ENCODE peak calls at places on chromosomes 2 and 18, in six cellular contexts. One of them, this sample, is unnamed.

GRCh38 chr2:199693861-199694260 is 157.1 kb downstream of the FTCDNL1 start:
- DNase-seq in A549: no peak
- DNase-seq in body of pancreas: no peak
- DNase-seq in left ventricle myocardium inferior: no peak
- DNase-seq in aorta: no peak
- DNase-seq in psoas muscle: no peak
- DNase-seq in this sample: no peak

GRCh38 chr2:213057977-213058376 is 93.4 kb downstream of the IKZF2 start:
- DNase-seq in psoas muscle: no peak
- DNase-seq in body of pancreas: no peak
- DNase-seq in left ventricle myocardium inferior: no peak
- DNase-seq in aorta: no peak
- DNase-seq in A549: no peak
- DNase-seq in this sample: no peak

GRCh38 chr2:109435866-109436634 is 177.7 kb downstream of the SEPTIN10 start:
- DNase-seq in left ventricle myocardium inferior: peak; percentile 64
- DNase-seq in psoas muscle: peak; percentile 95
- DNase-seq in A549: no peak
- DNase-seq in body of pancreas: no peak
- DNase-seq in aorta: peak; percentile 93
- DNase-seq in this sample: peak; percentile 56

GRCh38 chr2:239829326-239829725 is 195.8 kb downstream of the NDUFA10 start:
- DNase-seq in aorta: peak; percentile 65
- DNase-seq in A549: no peak
- DNase-seq in left ventricle myocardium inferior: no peak
- DNase-seq in body of pancreas: no peak
- DNase-seq in psoas muscle: no peak
- DNase-seq in this sample: peak; percentile 18

GRCh38 chr2:191758420-191759199 is 80.7 kb downstream of the NABP1 start:
- DNase-seq in body of pancreas: peak; percentile 43
- DNase-seq in psoas muscle: no peak
- DNase-seq in A549: peak; percentile 77
- DNase-seq in left ventricle myocardium inferior: no peak
- DNase-seq in aorta: peak; percentile 42
- DNase-seq in this sample: no peak

GRCh38 chr2:194060269-194060668 is 1596.8 kb upstream of the SLC39A10 start:
- DNase-seq in left ventricle myocardium inferior: no peak
- DNase-seq in body of pancreas: no peak
- DNase-seq in aorta: no peak
- DNase-seq in A549: no peak
- DNase-seq in psoas muscle: no peak
- DNase-seq in this sample: no peak

GRCh38 chr18:63148449-63149199 is 170.9 kb downstream of the BCL2 start:
- DNase-seq in body of pancreas: peak; percentile 40
- DNase-seq in aorta: no peak
- DNase-seq in A549: no peak
- DNase-seq in psoas muscle: peak; percentile 64
- DNase-seq in left ventricle myocardium inferior: no peak
- DNase-seq in this sample: no peak

GRCh38 chr18:74351354-74351753 is 35.7 kb downstream of the C18orf63 start:
- DNase-seq in body of pancreas: no peak
- DNase-seq in left ventricle myocardium inferior: no peak
- DNase-seq in psoas muscle: no peak
- DNase-seq in aorta: no peak
- DNase-seq in A549: no peak
- DNase-seq in this sample: no peak

GRCh38 chr2:224882291-224883171 is 159.7 kb downstream of the DOCK10 start:
- DNase-seq in left ventricle myocardium inferior: no peak
- DNase-seq in body of pancreas: no peak
- DNase-seq in A549: peak; percentile 70
- DNase-seq in aorta: no peak
- DNase-seq in psoas muscle: no peak
- DNase-seq in this sample: no peak

GRCh38 chr2:241989074-241989473 is 119.5 kb downstream of the RTP5 start:
- DNase-seq in A549: no peak
- DNase-seq in left ventricle myocardium inferior: no peak
- DNase-seq in psoas muscle: no peak
- DNase-seq in body of pancreas: no peak
- DNase-seq in aorta: no peak
- DNase-seq in this sample: no peak

GRCh38 chr18:79921984-79922965 is 29.2 kb downstream of the SLC66A2 start:
- DNase-seq in psoas muscle: peak; percentile 15
- DNase-seq in body of pancreas: no peak
- DNase-seq in aorta: peak; percentile 52
- DNase-seq in left ventricle myocardium inferior: no peak
- DNase-seq in A549: no peak
- DNase-seq in this sample: peak; percentile 12

GRCh38 chr2:23092831-23093230 is 292.1 kb upstream of the KLHL29 start:
- DNase-seq in left ventricle myocardium inferior: no peak
- DNase-seq in A549: no peak
- DNase-seq in body of pancreas: no peak
- DNase-seq in psoas muscle: no peak
- DNase-seq in aorta: no peak
- DNase-seq in this sample: no peak

GRCh38 chr2:208265371-208265806 is 666 bp upstream of the PIKFYVE start:
- DNase-seq in body of pancreas: peak; percentile 17
- DNase-seq in left ventricle myocardium inferior: no peak
- DNase-seq in A549: no peak
- DNase-seq in psoas muscle: peak; percentile 56
- DNase-seq in aorta: no peak
- DNase-seq in this sample: no peak

GRCh38 chr2:86675611-86676015 is 44.5 kb upstream of the RMND5A start:
- DNase-seq in A549: peak; percentile 29
- DNase-seq in aorta: no peak
- DNase-seq in psoas muscle: no peak
- DNase-seq in left ventricle myocardium inferior: no peak
- DNase-seq in body of pancreas: peak; percentile 57
- DNase-seq in this sample: no peak

GRCh38 chr2:46296840-46297545 is at the start of gene EPAS1:
- DNase-seq in aorta: peak; percentile 99
- DNase-seq in A549: peak; percentile 89
- DNase-seq in psoas muscle: peak; percentile 97
- DNase-seq in left ventricle myocardium inferior: peak; percentile 98
- DNase-seq in body of pancreas: peak; percentile 93
- DNase-seq in this sample: peak; percentile 98

GRCh38 chr2:63842149-63843061 is 709 bp downstream of the UGP2 start:
- DNase-seq in psoas muscle: peak; percentile 76
- DNase-seq in left ventricle myocardium inferior: no peak
- DNase-seq in aorta: peak; percentile 73
- DNase-seq in body of pancreas: peak; percentile 51
- DNase-seq in A549: peak; percentile 50
- DNase-seq in this sample: no peak

GRCh38 chr2:191476901-191477300 is 201.0 kb upstream of the NABP1 start:
- DNase-seq in psoas muscle: no peak
- DNase-seq in aorta: no peak
- DNase-seq in left ventricle myocardium inferior: no peak
- DNase-seq in body of pancreas: no peak
- DNase-seq in A549: no peak
- DNase-seq in this sample: no peak

GRCh38 chr18:58847383-58848071 is 17.1 kb upstream of the ZNF532 start:
- DNase-seq in psoas muscle: peak; percentile 54
- DNase-seq in A549: no peak
- DNase-seq in aorta: no peak
- DNase-seq in body of pancreas: peak; percentile 28
- DNase-seq in left ventricle myocardium inferior: peak; percentile 36
- DNase-seq in this sample: peak; percentile 71
- H3K27ac ChIP-seq in psoas muscle: peak overlapping the region; percentile 57
- H3K27ac ChIP-seq in A549: no peak overlapping the region
- H3K27ac ChIP-seq in aorta: no peak overlapping the region
- H3K27ac ChIP-seq in body of pancreas: peak overlapping the region; percentile 74
- H3K27ac ChIP-seq in left ventricle myocardium inferior: peak overlapping the region; percentile 78
- H3K27ac ChIP-seq in this sample: peak overlapping the region; percentile 66

GRCh38 chr2:8538951-8539621 is 142.8 kb upstream of the ID2 start:
- DNase-seq in aorta: peak; percentile 67
- DNase-seq in A549: no peak
- DNase-seq in psoas muscle: no peak
- DNase-seq in body of pancreas: peak; percentile 15
- DNase-seq in left ventricle myocardium inferior: peak; percentile 29
- DNase-seq in this sample: peak; percentile 32
- H3K4me1 ChIP-seq in aorta: no peaks in the 10 kb centered on the region
- H3K4me1 ChIP-seq in A549: no peaks in the 10 kb centered on the region
- H3K4me1 ChIP-seq in psoas muscle: peaks cover 10% of the 10 kb centered on the region
- H3K4me1 ChIP-seq in body of pancreas: peaks cover 35% of the 10 kb centered on the region
- H3K4me1 ChIP-seq in left ventricle myocardium inferior: peaks cover 54% of the 10 kb centered on the region
- H3K4me1 ChIP-seq in this sample: peaks cover 67% of the 10 kb centered on the region

GRCh38 chr2:42359304-42359749 is 1.7 kb downstream of the COX7A2L start:
- DNase-seq in aorta: no peak
- DNase-seq in A549: no peak
- DNase-seq in body of pancreas: no peak
- DNase-seq in psoas muscle: no peak
- DNase-seq in left ventricle myocardium inferior: no peak
- DNase-seq in this sample: no peak
- H3K4me3 ChIP-seq in aorta: peak overlapping the region; percentile 90
- H3K4me3 ChIP-seq in A549: peak overlapping the region; percentile 95
- H3K4me3 ChIP-seq in body of pancreas: no peak overlapping the region
- H3K4me3 ChIP-seq in psoas muscle: peak overlapping the region; percentile 81
- H3K4me3 ChIP-seq in left ventricle myocardium inferior: peak overlapping the region; percentile 94
- H3K4me3 ChIP-seq in this sample: peak overlapping the region; percentile 77

GRCh38 chr2:3458396-3459184 is 60.7 kb downstream of the ADI1 start:
- DNase-seq in left ventricle myocardium inferior: no peak
- DNase-seq in A549: no peak
- DNase-seq in body of pancreas: no peak
- DNase-seq in psoas muscle: no peak
- DNase-seq in aorta: peak; percentile 51
- DNase-seq in this sample: peak; percentile 30
- H3K27ac ChIP-seq in left ventricle myocardium inferior: peak overlapping the region; percentile 93
- H3K27ac ChIP-seq in A549: no peak overlapping the region
- H3K27ac ChIP-seq in body of pancreas: no peak overlapping the region
- H3K27ac ChIP-seq in psoas muscle: no peak overlapping the region
- H3K27ac ChIP-seq in aorta: no peak overlapping the region
- H3K27ac ChIP-seq in this sample: peak overlapping the region; percentile 69

GRCh38 chr18:12317664-12318333 is 9.8 kb downstream of the TUBB6 start:
- DNase-seq in left ventricle myocardium inferior: no peak
- DNase-seq in aorta: no peak
- DNase-seq in A549: peak; percentile 33
- DNase-seq in psoas muscle: no peak
- DNase-seq in body of pancreas: no peak
- DNase-seq in this sample: peak; percentile 45

GRCh38 chr18:12314586-12315305 is 6.7 kb downstream of the TUBB6 start:
- DNase-seq in body of pancreas: no peak
- DNase-seq in aorta: no peak
- DNase-seq in left ventricle myocardium inferior: no peak
- DNase-seq in A549: no peak
- DNase-seq in psoas muscle: no peak
- DNase-seq in this sample: no peak

GRCh38 chr18:12315481-12315880 is 7.4 kb downstream of the TUBB6 start:
- DNase-seq in body of pancreas: no peak
- DNase-seq in aorta: no peak
- DNase-seq in psoas muscle: no peak
- DNase-seq in left ventricle myocardium inferior: no peak
- DNase-seq in A549: no peak
- DNase-seq in this sample: no peak

GRCh38 chr18:12313530-12314245 is 5.6 kb downstream of the TUBB6 start:
- DNase-seq in aorta: no peak
- DNase-seq in body of pancreas: no peak
- DNase-seq in left ventricle myocardium inferior: no peak
- DNase-seq in A549: no peak
- DNase-seq in psoas muscle: no peak
- DNase-seq in this sample: no peak

GRCh38 chr18:12315911-12316310 is 7.9 kb downstream of the TUBB6 start:
- DNase-seq in A549: no peak
- DNase-seq in aorta: no peak
- DNase-seq in left ventricle myocardium inferior: peak; percentile 73
- DNase-seq in psoas muscle: no peak
- DNase-seq in body of pancreas: peak; percentile 66
- DNase-seq in this sample: peak; percentile 70
- H3K4me1 ChIP-seq in A549: no peaks in the 10 kb centered on the region
- H3K4me1 ChIP-seq in aorta: peaks cover 7% of the 10 kb centered on the region
- H3K4me1 ChIP-seq in left ventricle myocardium inferior: peaks cover 73% of the 10 kb centered on the region
- H3K4me1 ChIP-seq in psoas muscle: peaks cover 3% of the 10 kb centered on the region
- H3K4me1 ChIP-seq in body of pancreas: peaks cover 43% of the 10 kb centered on the region
- H3K4me1 ChIP-seq in this sample: peaks cover 33% of the 10 kb centered on the region

DNA sequence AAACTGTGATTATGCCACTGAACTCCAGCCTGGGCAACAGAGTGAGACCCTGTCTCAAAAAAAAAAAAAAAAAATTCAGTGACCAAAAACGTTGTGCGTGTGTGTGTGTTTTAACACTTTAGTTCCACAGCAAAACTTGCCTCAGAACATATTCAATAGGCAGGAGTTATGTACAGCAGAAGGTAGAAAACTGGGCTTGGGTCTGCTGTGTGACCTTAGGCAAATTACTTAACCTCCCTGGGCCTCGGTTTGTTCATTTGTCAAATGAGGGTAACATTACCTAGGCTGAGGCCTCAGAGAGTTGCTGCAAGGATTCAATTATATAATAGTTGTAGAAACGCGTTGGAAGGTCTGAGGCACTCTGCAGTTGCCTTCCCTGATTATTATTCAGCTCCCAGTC is 10.3 kb upstream of the SCG2 start:
- DNase-seq in left ventricle myocardium inferior: no peak
- DNase-seq in aorta: no peak
- DNase-seq in psoas muscle: no peak
- DNase-seq in body of pancreas: no peak
- DNase-seq in A549: no peak
- DNase-seq in this sample: no peak
- H3K4me3 ChIP-seq in left ventricle myocardium inferior: peak overlapping the region; percentile 54
- H3K4me3 ChIP-seq in aorta: no peak overlapping the region
- H3K4me3 ChIP-seq in psoas muscle: peak overlapping the region; percentile 54
- H3K4me3 ChIP-seq in body of pancreas: no peak overlapping the region
- H3K4me3 ChIP-seq in A549: peak overlapping the region; percentile 38
- H3K4me3 ChIP-seq in this sample: peak overlapping the region; percentile 34

DNA sequence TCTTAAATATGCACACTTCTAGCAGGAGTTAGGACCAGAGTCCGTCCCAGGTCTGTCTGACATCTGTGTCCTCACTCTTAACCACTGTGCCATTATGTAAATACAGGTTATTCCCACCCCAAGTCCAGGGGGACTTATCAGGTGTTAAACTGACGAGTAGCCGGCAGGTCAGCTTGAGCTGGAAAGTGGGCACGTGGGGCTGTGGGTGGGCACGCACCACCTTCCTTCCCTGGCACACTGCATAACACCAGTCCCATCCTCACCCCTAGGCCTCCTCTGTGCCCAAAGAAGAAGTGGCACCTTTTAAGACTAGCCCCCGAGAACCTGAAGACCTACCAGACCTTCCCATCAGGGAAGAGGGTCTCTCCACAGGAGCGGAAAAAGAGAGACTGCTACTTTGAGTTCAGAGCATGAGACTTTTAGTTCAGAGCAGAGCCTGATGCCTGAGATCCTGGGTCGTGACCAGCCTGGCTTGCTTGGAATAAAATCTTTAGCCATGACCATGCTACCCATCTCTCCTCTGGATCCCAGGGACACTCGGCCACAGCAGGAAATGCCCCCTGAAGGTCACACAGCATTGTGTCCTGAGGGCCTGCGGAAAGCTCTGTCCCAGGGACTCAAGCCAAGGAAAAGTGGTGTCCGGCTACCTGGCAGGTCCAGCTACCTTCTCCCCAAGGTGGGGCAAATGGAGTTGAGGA is 62.0 kb downstream of the CIB4 start:
- DNase-seq in left ventricle myocardium inferior: no peak
- DNase-seq in psoas muscle: no peak
- DNase-seq in aorta: peak; percentile 47
- DNase-seq in A549: no peak
- DNase-seq in body of pancreas: no peak
- DNase-seq in this sample: no peak
- H3K27ac ChIP-seq in left ventricle myocardium inferior: no peak overlapping the region
- H3K27ac ChIP-seq in psoas muscle: no peak overlapping the region
- H3K27ac ChIP-seq in aorta: no peak overlapping the region
- H3K27ac ChIP-seq in A549: no peak overlapping the region
- H3K27ac ChIP-seq in body of pancreas: no peak overlapping the region
- H3K27ac ChIP-seq in this sample: no peak overlapping the region

This sample was measured in heart left ventricle.